ENCODE peak calls at places on chromosome 19, in four cellular contexts. One of them, this sample, is unnamed.

GRCh38 chr19:6267552-6268381 is 12.0 kb downstream of the MLLT1 start:
- DNase-seq in GM20000: no peak
- DNase-seq in NCI-H1092: no peak
- DNase-seq in effector CD4-positive, alpha-beta T cell: no peak
- DNase-seq in this sample: no peak

GRCh38 chr19:39407394-39407643 is 672 bp downstream of the ZFP36 start:
- DNase-seq in GM20000: no peak
- DNase-seq in NCI-H1092: no peak
- DNase-seq in effector CD4-positive, alpha-beta T cell: no peak
- DNase-seq in this sample: no peak

GRCh38 chr19:33568706-33569105 is 47.1 kb upstream of the PEPD start:
- DNase-seq in GM20000: no peak
- DNase-seq in NCI-H1092: no peak
- DNase-seq in effector CD4-positive, alpha-beta T cell: no peak
- DNase-seq in this sample: no peak

GRCh38 chr19:13260883-13261653 is 110.9 kb downstream of the IER2 start:
- DNase-seq in GM20000: peak
- DNase-seq in NCI-H1092: no peak
- DNase-seq in effector CD4-positive, alpha-beta T cell: no peak
- DNase-seq in this sample: no peak

GRCh38 chr19:16391301-16392055 is 66.9 kb downstream of the KLF2 start:
- DNase-seq in GM20000: no peak
- DNase-seq in NCI-H1092: no peak
- DNase-seq in effector CD4-positive, alpha-beta T cell: no peak
- DNase-seq in this sample: no peak

GRCh38 chr19:16521715-16522289 is 20.4 kb downstream of the CHERP start:
- DNase-seq in GM20000: no peak
- DNase-seq in NCI-H1092: no peak
- DNase-seq in effector CD4-positive, alpha-beta T cell: no peak
- DNase-seq in this sample: no peak

GRCh38 chr19:6613711-6614110 is 22.8 kb upstream of the CD70 start:
- DNase-seq in GM20000: no peak
- DNase-seq in NCI-H1092: no peak
- DNase-seq in effector CD4-positive, alpha-beta T cell: no peak
- DNase-seq in this sample: no peak

GRCh38 chr19:6668696-6669095 is 1.3 kb downstream of the TNFSF14 start:
- DNase-seq in GM20000: no peak
- DNase-seq in NCI-H1092: no peak
- DNase-seq in effector CD4-positive, alpha-beta T cell: no peak
- DNase-seq in this sample: no peak

GRCh38 chr19:11190501-11190900 is 6.8 kb downstream of the KANK2 start:
- DNase-seq in GM20000: no peak
- DNase-seq in NCI-H1092: no peak
- DNase-seq in effector CD4-positive, alpha-beta T cell: no peak
- DNase-seq in this sample: no peak

GRCh38 chr19:27672309-27673047 is 1540.5 kb downstream of the UQCRFS1 start:
- DNase-seq in GM20000: no peak
- DNase-seq in NCI-H1092: no peak
- DNase-seq in effector CD4-positive, alpha-beta T cell: no peak
- DNase-seq in this sample: no peak

GRCh38 chr19:10292206-10292788 is 2.5 kb downstream of the ICAM5 start:
- DNase-seq in GM20000: peak
- DNase-seq in NCI-H1092: no peak
- DNase-seq in effector CD4-positive, alpha-beta T cell: peak
- DNase-seq in this sample: peak

GRCh38 chr19:1223018-1223855 is 14.6 kb downstream of the CBARP start:
- DNase-seq in GM20000: peak
- DNase-seq in NCI-H1092: no peak
- DNase-seq in effector CD4-positive, alpha-beta T cell: no peak
- DNase-seq in this sample: no peak

GRCh38 chr19:7706662-7707454 is 4.9 kb upstream of the FCER2 start:
- DNase-seq in GM20000: no peak
- DNase-seq in NCI-H1092: no peak
- DNase-seq in effector CD4-positive, alpha-beta T cell: no peak
- DNase-seq in this sample: no peak

GRCh38 chr19:42420055-42420544 is 7.1 kb downstream of the LIPE start:
- DNase-seq in GM20000: peak
- DNase-seq in NCI-H1092: no peak
- DNase-seq in effector CD4-positive, alpha-beta T cell: peak
- DNase-seq in this sample: peak

GRCh38 chr19:16394681-16395375 is 70.2 kb downstream of the KLF2 start:
- DNase-seq in GM20000: no peak
- DNase-seq in NCI-H1092: no peak
- DNase-seq in effector CD4-positive, alpha-beta T cell: no peak
- DNase-seq in this sample: no peak

GRCh38 chr19:48496959-48497727 is 14.5 kb downstream of the LMTK3 start:
- DNase-seq in GM20000: no peak
- DNase-seq in NCI-H1092: no peak
- DNase-seq in effector CD4-positive, alpha-beta T cell: no peak
- DNase-seq in this sample: no peak

GRCh38 chr19:920051-920857 is 3.1 kb downstream of the KISS1R start:
- DNase-seq in GM20000: peak
- DNase-seq in NCI-H1092: no peak
- DNase-seq in effector CD4-positive, alpha-beta T cell: peak
- DNase-seq in this sample: no peak

GRCh38 chr19:45097776-45098520 is 5.0 kb downstream of the PPP1R37 start:
- DNase-seq in GM20000: no peak
- DNase-seq in NCI-H1092: no peak
- DNase-seq in effector CD4-positive, alpha-beta T cell: no peak
- DNase-seq in this sample: no peak

GRCh38 chr19:40519352-40520322 is 52.8 kb downstream of the SPTBN4 start:
- DNase-seq in GM20000: no peak
- DNase-seq in NCI-H1092: no peak
- DNase-seq in effector CD4-positive, alpha-beta T cell: no peak
- DNase-seq in this sample: no peak

GRCh38 chr19:6071103-6071485 is 39.2 kb downstream of the RFX2 start:
- DNase-seq in GM20000: no peak
- DNase-seq in NCI-H1092: no peak
- DNase-seq in effector CD4-positive, alpha-beta T cell: no peak
- DNase-seq in this sample: no peak

GRCh38 chr19:15640294-15640903 is at the start of gene CYP4F3:
- DNase-seq in GM20000: no peak
- DNase-seq in NCI-H1092: peak
- DNase-seq in effector CD4-positive, alpha-beta T cell: no peak
- DNase-seq in this sample: no peak